ENCODE peak calls at places on chromosomes 4 and X, in five cellular contexts. D is hepatocyte, A is BE2C, W is prostate gland, M is spleen. G is an unnamed sample.
A peak's percentile ranks its signal among the peaks of the same experiment; 100 is the strongest.

GRCh38 chr4:167930171-167930570 is 162.2 kb upstream of the ANXA10 start:
- DNase-seq in A (no peak), D (no peak), M (no peak), W (no peak), G (no peak)

GRCh38 chr4:123588631-123589223 is 192.1 kb downstream of the SPRY1 start:
- DNase-seq in D (peak; percentile 19), M (no peak), A (no peak), W (no peak), G (no peak)

GRCh38 chrX:151505796-151506195 is 57.7 kb upstream of the PASD1 start:
- DNase-seq in W (no peak), M (no peak), A (no peak), D (peak; percentile 34), G (peak; percentile 44)

GRCh38 chrX:45479196-45479834 is 278.6 kb upstream of the DIPK2B start:
- DNase-seq in M (no peak), D (no peak), A (no peak), W (no peak), G (no peak)

GRCh38 chr4:64399313-64400109 is 9.7 kb downstream of the TECRL start:
- DNase-seq in W (no peak), M (no peak), A (no peak), D (no peak), G (no peak)

GRCh38 chrX:106170318-106170717 is 2.2 kb downstream of the PWWP3B start:
- DNase-seq in D (peak; percentile 21), W (no peak), A (no peak), M (no peak), G (peak; percentile 46)

GRCh38 chr4:1211371-1211770 is 37.6 kb downstream of the CTBP1 start:
- DNase-seq in A (no peak), D (no peak), M (peak; percentile 60), W (no peak), G (no peak)

GRCh38 chrX:24498975-24499374 is 33.9 kb downstream of the PDK3 start:
- DNase-seq in A (no peak), D (peak; percentile 50), W (no peak), M (no peak), G (peak; percentile 6)

GRCh38 chrX:96692911-96693310 is 8.3 kb downstream of the DIAPH2 start:
- DNase-seq in M (no peak), W (no peak), A (no peak), D (no peak), G (no peak)

GRCh38 chr4:94216394-94216793 is 8.7 kb downstream of the SMARCAD1 start:
- DNase-seq in D (no peak), W (no peak), A (no peak), M (no peak), G (no peak)

GRCh38 chrX:37905436-37906147 is 58.2 kb upstream of the DYNLT3 start:
- DNase-seq in A (peak; percentile 76), D (peak; percentile 63), W (no peak), M (no peak), G (peak; percentile 28)

GRCh38 chr4:117420966-117421365 is 335.6 kb upstream of the TRAM1L1 start:
- DNase-seq in M (no peak), W (no peak), A (no peak), D (no peak), G (no peak)

GRCh38 chr4:1406946-1407656 is 859 bp upstream of the NKX1-1 start:
- DNase-seq in W (peak; percentile 2), A (no peak), M (no peak), D (no peak), G (no peak)

GRCh38 chr4:138919094-138919936 is 96.3 kb upstream of the NOCT start:
- DNase-seq in M (peak; percentile 78), W (peak; percentile 76), D (peak; percentile 88), A (peak; percentile 79), G (peak; percentile 72)

GRCh38 chrX:110396777-110397176 is 38.1 kb downstream of the RTL9 start:
- DNase-seq in A (no peak), M (no peak), D (no peak), W (no peak), G (no peak)

GRCh38 chr4:184969610-184970009 is 48.7 kb upstream of the HELT start:
- DNase-seq in A (no peak), M (no peak), W (no peak), D (no peak), G (no peak)

GRCh38 chrX:57227691-57228090 is 58.8 kb upstream of the FAAH2 start:
- DNase-seq in W (no peak), A (no peak), M (no peak), D (peak; percentile 12), G (no peak)

GRCh38 chr4:138647433-138647832 is 368.1 kb upstream of the NOCT start:
- DNase-seq in M (no peak), A (no peak), W (no peak), D (no peak), G (no peak)

GRCh38 chr4:7854697-7855370 is 84.8 kb downstream of the AFAP1 start:
- DNase-seq in A (no peak), M (no peak), D (no peak), W (no peak), G (no peak)

GRCh38 chr4:7857993-7858392 is 81.7 kb downstream of the AFAP1 start:
- DNase-seq in W (no peak), M (no peak), D (no peak), A (no peak), G (no peak)

GRCh38 chr4:7854211-7854610 is 85.5 kb downstream of the AFAP1 start:
- DNase-seq in A (no peak), D (no peak), M (no peak), W (no peak), G (no peak)

GRCh38 chr4:7857238-7857701 is 82.4 kb downstream of the AFAP1 start:
- DNase-seq in W (no peak), D (no peak), A (no peak), M (no peak), G (peak; percentile 89)

GRCh38 chr4:7855731-7856130 is 83.9 kb downstream of the AFAP1 start:
- DNase-seq in D (no peak), W (no peak), M (no peak), A (no peak), G (no peak)
- H3K4me1 ChIP-seq in D (peaks cover 15% of the 10 kb centered on the region), W (no peaks in the 10 kb centered on the region), M (no peaks in the 10 kb centered on the region), A (peaks cover 3% of the 10 kb centered on the region), G (peaks cover 10% of the 10 kb centered on the region)

GRCh38 chr4:147773261-147774184 is 41.6 kb downstream of the ARHGAP10 start:
- DNase-seq in A (no peak), D (no peak), W (no peak), M (no peak), G (no peak)
- H3K4me3 ChIP-seq in A (no peak overlapping the region), D (no peak overlapping the region), W (no peak overlapping the region), M (no peak overlapping the region), G (no peak overlapping the region)

DNA sequence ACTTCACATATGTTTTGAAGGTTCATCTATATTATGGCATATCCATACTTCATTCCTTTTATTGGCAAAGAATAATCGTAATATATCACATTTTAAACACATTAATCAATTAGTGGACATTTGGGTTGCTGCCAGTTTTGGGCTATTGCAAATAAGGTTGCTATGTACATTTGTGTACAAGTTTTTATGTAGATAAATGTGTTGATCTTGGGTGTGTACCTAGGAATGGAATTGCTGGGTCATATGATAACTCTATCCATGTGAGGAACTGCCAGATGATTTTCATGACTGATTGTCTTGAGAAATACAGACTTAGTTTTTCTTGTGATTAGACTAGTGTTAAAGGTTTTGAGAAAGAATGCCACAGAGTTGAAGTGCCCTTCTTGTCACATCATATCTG is 99.2 kb upstream of the RAB40AL start:
- DNase-seq in M (no peak), D (no peak), W (no peak), A (no peak), G (no peak)
- TF ChIP-seq CTCF in M (no peak), D (no peak), W (no peak), A (no peak), G (no peak)

DNA sequence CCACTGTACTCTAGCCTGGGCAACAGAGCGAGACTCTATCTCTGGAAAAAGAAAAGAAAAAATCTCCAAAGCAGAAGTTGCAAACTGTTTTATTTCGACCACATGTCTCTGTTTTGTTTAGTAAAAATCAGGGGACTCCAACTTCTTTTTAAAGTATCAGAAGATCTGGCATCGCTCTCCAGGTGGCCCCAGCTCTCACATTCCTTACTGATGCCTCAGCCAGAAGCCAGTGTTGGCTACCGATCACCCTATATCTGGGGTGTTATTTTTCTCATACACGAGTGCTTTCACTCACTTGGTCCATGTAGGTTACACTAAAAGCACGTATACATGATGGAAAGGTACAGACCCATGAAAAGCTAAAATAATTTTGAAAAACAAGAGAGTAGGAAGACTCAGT is 8.3 kb downstream of the MPP1 start:
- DNase-seq in A (no peak), M (no peak), D (no peak), W (no peak), G (peak; percentile 21)
- H3K4me1 ChIP-seq in A (peaks cover 13% of the 10 kb centered on the region), M (no peaks in the 10 kb centered on the region), D (peaks cover 13% of the 10 kb centered on the region), W (peaks cover 4% of the 10 kb centered on the region), G (no peaks in the 10 kb centered on the region)

GRCh38 chr4:102352774-102353173 is 7.5 kb upstream of the SLC39A8 start:
- DNase-seq in D (peak; percentile 38), A (no peak), W (no peak), M (no peak), G (no peak)
- H3K4me3 ChIP-seq in D (no peak overlapping the region), A (no peak overlapping the region), W (no peak overlapping the region), M (no peak overlapping the region), G (no peak overlapping the region)

DNA sequence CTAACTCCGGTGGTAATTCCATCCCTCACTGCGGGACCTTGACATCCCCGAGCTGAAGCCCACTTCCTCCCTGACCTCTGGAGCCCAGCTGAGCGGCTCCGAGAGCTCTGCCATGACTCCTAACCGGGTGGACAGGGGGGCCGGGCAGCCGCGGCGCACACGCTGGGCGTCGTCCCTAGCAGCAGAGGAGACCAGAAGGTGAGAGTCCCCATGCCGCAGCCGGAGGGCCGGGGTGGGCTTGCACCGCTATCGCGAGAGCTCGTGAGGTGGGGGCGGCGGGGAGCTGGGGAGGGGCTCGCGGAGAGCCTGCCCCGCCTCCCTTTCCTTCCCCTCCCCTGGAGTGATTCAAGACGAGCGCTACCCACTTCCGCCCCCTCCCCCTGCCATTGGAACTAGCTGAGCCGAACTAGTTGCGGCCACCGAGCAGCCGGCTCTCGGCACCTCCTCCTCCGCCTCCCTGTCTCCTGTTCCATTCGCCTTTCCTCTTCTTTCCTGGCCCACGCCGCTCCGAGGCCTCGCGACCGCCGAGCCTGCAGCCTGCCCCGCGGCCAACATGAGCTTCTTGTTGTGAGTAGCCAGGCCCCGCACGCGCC is at the start of gene MOB1B:
- DNase-seq in W (peak; percentile 87), A (peak; percentile 96), M (peak; percentile 96), D (peak; percentile 95), G (peak; percentile 93)
- TF ChIP-seq CTCF in W (peak; percentile 12), A (peak; percentile 18), M (peak; percentile 45), D (peak; percentile 38), G (peak; percentile 25)

DNA sequence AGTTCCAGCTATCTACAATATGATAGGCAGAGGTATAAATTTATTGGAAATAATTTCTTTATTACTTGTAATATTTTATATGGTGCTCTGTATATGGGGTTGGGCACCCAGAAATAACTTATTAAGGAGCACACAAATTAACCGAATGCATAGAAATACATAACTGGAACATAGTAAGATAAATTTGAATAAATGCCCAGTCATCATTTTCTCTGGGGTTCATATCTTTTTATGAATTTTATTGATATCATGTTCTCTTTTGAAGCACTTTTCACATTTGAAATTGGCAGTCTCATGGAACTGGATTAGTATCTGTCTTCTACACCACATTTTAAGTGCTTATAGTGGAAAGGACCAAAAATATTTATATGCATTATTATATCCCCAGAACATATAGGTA is 122.0 kb downstream of the PCDH7 start:
- DNase-seq in A (no peak), W (no peak), M (no peak), D (no peak), G (no peak)
- H3K4me1 ChIP-seq in A (peaks cover 10% of the 10 kb centered on the region), W (no peaks in the 10 kb centered on the region), M (no peaks in the 10 kb centered on the region), D (peaks cover 28% of the 10 kb centered on the region), G (peaks cover 62% of the 10 kb centered on the region)